ENCODE peak calls at places on chromosomes 16 and 17, in seven cellular contexts. I is GM12878, A is SK-N-SH, K is HCT116, L is HepG2, C is H1, W is K562. H is an unnamed sample.

GRCh38 chr17:73068322-73069153 is 23.9 kb downstream of the SLC39A11 start:
- DNase-seq in I (no peak), A (peak), K (no peak), L (peak), C (no peak), W (no peak), H (no peak)

GRCh38 chr16:64238576-64238975 is 883.3 kb downstream of the CDH11 start:
- DNase-seq in I (no peak), A (no peak), K (no peak), L (no peak), C (no peak), W (no peak), H (no peak)

GRCh38 chr16:70455910-70456309 is 1.5 kb downstream of the FCSK start:
- DNase-seq in I (no peak), A (no peak), K (no peak), L (no peak), C (no peak), W (peak), H (no peak)

GRCh38 chr17:16507918-16508533 is 16.0 kb upstream of the LRRC75A start:
- DNase-seq in I (no peak), A (no peak), K (no peak), L (no peak), C (no peak), W (no peak), H (no peak)

GRCh38 chr16:57255686-57256415 is 10.8 kb downstream of the ARL2BP start:
- DNase-seq in I (no peak), A (no peak), K (no peak), L (no peak), C (no peak), W (no peak), H (no peak)

GRCh38 chr16:77531741-77532140 is 96.9 kb upstream of the ADAMTS18 start:
- DNase-seq in I (no peak), A (no peak), K (no peak), L (no peak), C (no peak), W (no peak), H (no peak)

GRCh38 chr17:57662021-57662420 is 83.1 kb downstream of the CCDC182 start:
- DNase-seq in I (no peak), A (no peak), K (no peak), L (no peak), C (no peak), W (no peak), H (no peak)

GRCh38 chr16:49464877-49465504 is 91.4 kb downstream of the C16orf78 start:
- DNase-seq in I (no peak), A (peak), K (no peak), L (no peak), C (no peak), W (peak), H (no peak)

GRCh38 chr17:49454050-49454449 is 39.4 kb upstream of the PHB1 start:
- DNase-seq in I (no peak), A (no peak), K (peak), L (peak), C (no peak), W (no peak), H (no peak)

GRCh38 chr16:66382966-66383299 is 16.4 kb downstream of the CDH5 start:
- DNase-seq in I (no peak), A (no peak), K (no peak), L (peak), C (no peak), W (no peak), H (peak)
- H3K9ac ChIP-seq in I (no peak), A (peak), K (peak), L (no peak), C (no peak), W (no peak), H (no peak)

DNA sequence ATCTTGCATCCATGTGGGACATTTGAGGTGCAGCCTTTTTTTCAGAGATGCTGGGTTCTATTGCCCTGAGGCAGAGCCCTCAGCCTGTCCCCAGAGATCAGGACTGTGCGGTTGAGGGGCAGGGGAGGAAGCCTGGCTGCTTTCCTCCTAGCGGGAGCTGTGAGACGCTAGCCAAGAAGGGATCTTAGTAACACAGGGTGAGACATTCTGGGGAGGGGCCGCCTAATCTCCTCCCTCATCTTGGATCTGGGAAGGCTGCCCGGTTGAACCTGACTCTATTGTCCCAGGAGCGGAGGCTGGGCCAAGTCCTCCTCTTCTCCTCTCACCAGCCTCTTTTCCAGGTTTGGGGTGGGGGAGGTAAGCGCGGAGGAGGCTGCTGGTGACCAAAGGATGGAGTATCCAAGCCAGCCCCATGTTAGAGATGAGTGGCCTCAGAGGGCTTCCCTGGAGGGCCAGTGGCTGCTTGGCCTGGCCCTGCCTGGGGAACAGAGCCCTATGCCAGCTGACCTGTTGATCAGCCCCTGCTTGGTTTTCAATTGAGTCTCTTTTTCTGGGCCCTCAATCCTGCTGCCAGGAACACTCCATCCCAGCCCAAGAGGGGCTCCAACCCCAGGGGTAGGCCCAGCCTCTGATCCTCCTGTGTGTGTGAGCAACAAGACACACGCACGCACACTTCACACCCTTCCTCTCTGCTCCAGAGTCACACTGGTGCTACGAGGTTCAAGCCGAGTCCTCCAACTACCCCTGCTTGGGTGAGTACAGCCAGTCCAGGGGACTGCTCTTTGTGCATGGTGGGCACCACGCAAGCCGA is 5.0 kb downstream of the CA4 start:
- DNase-seq in I (no peak), A (peak), K (no peak), L (no peak), C (no peak), W (no peak), H (no peak)
- TF ChIP-seq YY1 in I (no peak), A (no peak), K (no peak), L (no peak), C (no peak), W (no peak), H (no peak)

DNA sequence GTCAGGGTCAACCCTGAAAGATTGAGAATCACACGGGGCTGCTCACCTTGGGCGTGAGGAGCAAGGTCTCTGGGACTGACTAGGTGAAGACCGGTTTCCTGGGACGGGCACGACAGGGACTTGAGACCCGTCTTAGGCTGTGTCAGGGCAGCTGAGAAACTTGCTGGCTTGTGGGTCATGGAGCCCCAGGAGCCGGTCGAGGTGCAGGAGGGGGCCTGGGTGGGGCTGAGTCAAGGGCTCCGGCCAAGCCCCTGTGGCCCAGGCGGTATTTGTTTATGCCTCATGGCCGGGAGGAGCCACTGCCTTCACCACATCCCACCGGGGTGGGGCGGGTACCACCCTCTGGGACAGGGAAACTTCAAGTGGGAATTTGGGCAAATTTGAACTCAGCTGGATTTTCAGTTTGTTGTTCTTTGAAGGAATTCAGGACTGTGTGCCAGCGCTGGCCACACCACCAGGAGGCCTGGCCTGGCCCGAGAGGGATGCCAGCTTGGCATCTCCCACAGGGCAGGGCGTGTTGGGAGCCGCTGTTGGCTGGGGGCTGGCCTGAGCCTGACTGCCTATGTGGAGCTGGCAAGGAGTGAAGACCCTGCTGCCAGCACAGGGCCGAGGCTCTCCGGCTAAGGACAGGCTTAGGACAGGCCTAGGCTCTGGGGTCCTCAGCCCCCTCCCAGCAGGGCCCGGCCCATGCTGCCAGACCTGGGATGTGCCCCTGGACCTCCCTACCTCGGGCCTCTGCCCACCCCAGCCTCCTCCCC is 116.1 kb downstream of the METRNL start:
- DNase-seq in I (no peak), A (no peak), K (no peak), L (no peak), C (no peak), W (peak), H (no peak)
- H3K4me3 ChIP-seq in I (no peak), A (no peak), K (no peak), L (no peak), C (no peak), W (no peak), H (no peak)

GRCh38 chr17:41551370-41551769 is 20.5 kb downstream of the KRT9 start:
- DNase-seq in I (no peak), A (no peak), K (no peak), L (no peak), C (no peak), W (no peak), H (no peak)

GRCh38 chr17:41548844-41549595 is 20.9 kb upstream of the KRT19 start:
- DNase-seq in I (peak), A (peak), K (peak), L (peak), C (peak), W (peak), H (peak)

GRCh38 chr17:41547378-41547841 is 19.3 kb upstream of the KRT19 start:
- DNase-seq in I (no peak), A (no peak), K (peak), L (no peak), C (no peak), W (no peak), H (no peak)

GRCh38 chr17:41547921-41548843 is 20.1 kb upstream of the KRT19 start:
- DNase-seq in I (no peak), A (peak), K (peak), L (no peak), C (no peak), W (peak), H (no peak)

DNA sequence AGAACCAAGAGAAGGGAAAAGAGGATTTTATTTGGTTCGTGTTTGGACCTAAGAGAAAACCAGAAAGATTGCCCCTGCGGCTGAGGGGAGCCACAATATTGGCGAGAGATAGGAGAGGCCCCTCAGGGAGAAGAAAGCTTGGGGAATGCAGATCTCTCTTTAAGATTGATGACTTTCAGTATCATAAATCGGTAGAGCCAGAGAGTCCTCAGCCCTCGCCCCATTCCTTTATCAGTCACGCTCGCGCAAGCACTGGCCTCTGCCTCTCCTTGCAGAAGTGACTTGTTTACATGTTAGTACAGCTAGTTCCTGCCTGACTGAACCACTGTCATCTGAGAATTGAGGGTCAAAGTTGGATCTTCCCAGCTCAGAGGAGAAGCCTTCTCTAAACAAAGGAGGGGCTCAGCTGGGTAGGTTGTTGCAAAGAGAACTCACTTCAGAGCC is 21.5 kb upstream of the KRT19 start:
- DNase-seq in I (no peak), A (no peak), K (no peak), L (no peak), C (no peak), W (peak), H (no peak)
- H3K9ac ChIP-seq in I (no peak), A (no peak), K (peak), L (no peak), C (no peak), W (peak), H (no peak)

GRCh38 chr16:88456356-88457292 is 3.5 kb downstream of the ZFPM1 start:
- DNase-seq in I (no peak), A (no peak), K (no peak), L (no peak), C (no peak), W (no peak), H (no peak)
- TF ChIP-seq YY1 in I (no peak), A (no peak), K (no peak), L (no peak), C (no peak), W (no peak), H (no peak)

DNA sequence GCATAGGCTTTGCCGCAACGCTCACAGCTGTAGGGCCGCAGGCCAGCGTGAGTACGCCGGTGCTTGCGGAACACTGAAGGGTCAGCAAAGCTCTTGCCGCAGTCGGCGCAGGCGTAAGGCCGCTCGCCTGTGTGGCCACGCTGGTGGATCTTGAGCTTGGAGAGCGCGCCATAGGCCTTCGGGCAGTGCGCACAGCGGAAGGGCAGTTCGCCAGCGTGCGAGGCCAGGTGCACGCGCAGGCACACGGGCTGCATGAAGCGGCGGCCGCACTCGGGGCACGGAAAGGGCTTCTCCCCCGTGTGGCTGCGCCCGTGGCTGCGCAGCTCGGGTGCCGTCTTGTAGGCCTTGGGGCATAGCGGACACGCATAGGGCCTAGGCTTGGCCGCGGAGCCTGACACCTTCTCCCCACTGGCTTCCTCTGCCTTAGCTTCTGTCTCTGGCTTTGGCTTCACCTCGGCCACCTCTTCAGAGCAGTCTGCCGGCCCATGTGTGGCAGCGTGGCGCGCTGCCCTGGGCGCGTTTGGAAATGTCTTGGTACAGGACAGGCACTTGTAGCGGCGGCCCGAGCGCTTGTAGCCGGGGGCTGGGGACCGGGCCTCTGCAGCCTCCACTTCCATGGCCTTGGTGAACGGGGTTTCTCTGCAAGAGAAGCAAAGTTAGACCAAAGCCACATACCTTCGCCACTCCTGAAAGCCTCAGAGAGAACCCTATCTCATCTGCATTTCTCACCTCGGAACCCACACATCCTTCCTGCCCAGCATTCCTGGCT is 10.0 kb downstream of the ZNF668 start:
- DNase-seq in I (no peak), A (no peak), K (no peak), L (no peak), C (no peak), W (no peak), H (no peak)
- H3K4me3 ChIP-seq in I (no peak), A (no peak), K (no peak), L (no peak), C (no peak), W (no peak), H (no peak)